ENCODE peak calls at places on chromosomes 1 and 21, in eight cellular contexts. F is hepatocyte, X is neural progenitor cell, V is heart right ventricle, C is thoracic aorta, J is IMR-90, Z is mammary epithelial cell, L is tibial nerve. O is an unnamed sample.

GRCh38 chr1:207698822-207699483 is 52.9 kb upstream of the CD46 start:
- DNase-seq in Z (peak; percentile 55), J (peak; percentile 56), V (peak; percentile 31), X (peak; percentile 69), F (peak; percentile 80), L (peak; percentile 53), C (no peak), O (no peak)

GRCh38 chr1:41329662-41330587 is 31.3 kb upstream of the FOXO6 start:
- DNase-seq in J (no peak), X (no peak), Z (no peak), C (no peak), F (no peak), L (no peak), V (no peak), O (no peak)

GRCh38 chr1:40232444-40232843 is 15.3 kb upstream of the TMCO2 start:
- DNase-seq in J (no peak), F (no peak), L (no peak), V (no peak), Z (no peak), X (no peak), C (no peak), O (peak; percentile 42)

GRCh38 chr1:178954937-178955336 is 70.8 kb upstream of the FAM20B start:
- DNase-seq in Z (no peak), C (no peak), L (no peak), V (no peak), F (no peak), X (no peak), J (no peak), O (no peak)

GRCh38 chr1:29327223-29327935 is 91.1 kb downstream of the PTPRU start:
- DNase-seq in X (no peak), F (no peak), V (no peak), C (no peak), J (no peak), Z (no peak), L (no peak), O (no peak)

GRCh38 chr1:172917972-172918371 is 132.8 kb downstream of the TNFSF18 start:
- DNase-seq in C (no peak), V (no peak), L (no peak), Z (peak; percentile 94), X (no peak), F (peak; percentile 45), J (peak; percentile 98), O (no peak)

GRCh38 chr1:54888080-54888733 is 1.2 kb upstream of the DHCR24 start:
- DNase-seq in Z (no peak), X (peak; percentile 41), V (no peak), J (no peak), F (peak; percentile 35), C (no peak), L (no peak), O (no peak)

GRCh38 chr1:224737353-224737727 is 121.2 kb downstream of the CNIH3 start:
- DNase-seq in V (no peak), Z (no peak), X (no peak), L (no peak), J (no peak), F (no peak), C (no peak), O (no peak)

GRCh38 chr1:109761227-109762038 is 2.3 kb downstream of the EPS8L3 start:
- DNase-seq in J (no peak), V (peak; percentile 50), Z (no peak), C (no peak), F (no peak), L (no peak), X (no peak), O (no peak)

GRCh38 chr1:169044971-169045370 is 61.5 kb upstream of the ATP1B1 start:
- DNase-seq in X (no peak), L (no peak), Z (no peak), F (no peak), V (no peak), J (no peak), C (no peak), O (no peak)

GRCh38 chr1:145845514-145846161 is at the start of gene NUDT17:
- DNase-seq in V (peak; percentile 83), Z (peak; percentile 53), F (peak; percentile 90), J (peak; percentile 67), C (peak; percentile 21), L (peak; percentile 55), X (peak; percentile 95), O (peak; percentile 67)

GRCh38 chr21:26557106-26557505 is 16.0 kb downstream of the CYYR1 start:
- DNase-seq in L (no peak), J (no peak), F (no peak), Z (no peak), X (no peak), C (no peak), V (no peak), O (no peak)

GRCh38 chr1:158055854-158056253 is 62.4 kb downstream of the KIRREL1 start:
- DNase-seq in V (no peak), F (no peak), C (no peak), X (no peak), J (no peak), L (no peak), Z (no peak), O (no peak)

GRCh38 chr1:185074307-185074706 is 28.9 kb downstream of the RNF2 start:
- DNase-seq in J (peak; percentile 49), Z (peak; percentile 10), F (no peak), V (no peak), C (no peak), L (no peak), X (no peak), O (no peak)

GRCh38 chr1:198088360-198089071 is 68.3 kb upstream of the NEK7 start:
- DNase-seq in X (peak; percentile 33), C (no peak), V (no peak), F (peak; percentile 41), L (no peak), Z (peak; percentile 45), J (peak; percentile 75), O (peak; percentile 39)

GRCh38 chr1:96487404-96487803 is 234.2 kb upstream of the PTBP2 start:
- DNase-seq in V (no peak), Z (peak; percentile 80), J (peak; percentile 17), C (no peak), X (no peak), L (no peak), F (no peak), O (no peak)

GRCh38 chr1:65069186-65069585 is 78.8 kb upstream of the AK4 start:
- DNase-seq in Z (no peak), X (no peak), J (no peak), V (no peak), L (no peak), C (no peak), F (no peak), O (no peak)

DNA sequence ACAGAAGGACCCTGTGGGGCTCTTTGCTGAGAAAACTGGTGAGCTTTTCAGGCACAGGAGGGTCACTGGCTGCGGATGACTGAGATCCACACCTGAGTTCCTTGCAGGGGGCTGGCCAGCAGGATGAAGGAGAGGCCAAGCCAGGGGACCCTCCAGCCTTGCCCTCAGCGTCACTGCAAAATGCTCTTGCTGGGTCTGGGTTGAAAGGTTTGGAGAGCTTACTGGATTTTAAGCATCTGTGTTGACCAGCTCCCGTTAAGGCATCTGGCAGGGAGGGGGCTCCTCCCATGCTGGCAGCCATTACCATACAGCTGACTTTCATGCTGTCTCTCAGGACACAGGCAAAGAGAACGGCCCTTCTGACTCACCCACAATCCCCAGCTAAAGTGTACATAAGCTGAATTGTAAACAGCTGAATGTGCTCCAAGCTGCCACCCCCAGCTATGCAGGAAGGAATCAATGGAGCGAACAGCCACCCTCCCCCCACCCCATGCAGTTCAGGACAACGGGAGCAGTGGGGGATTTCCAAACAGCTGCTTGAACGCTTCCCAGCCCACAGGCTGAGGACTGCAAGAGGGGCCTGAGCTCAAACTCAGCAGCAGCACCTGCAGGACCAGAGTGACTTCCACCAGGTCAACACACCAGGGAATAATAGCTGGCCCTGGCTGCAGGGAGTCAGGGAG is 21.3 kb upstream of the A3GALT2 start:
- DNase-seq in X (peak; percentile 90), V (peak; percentile 58), J (peak; percentile 99), F (peak; percentile 91), Z (peak; percentile 84), L (peak; percentile 79), C (no peak), O (no peak)
- H3K4me1 ChIP-seq in X (peaks cover 91% of the 10 kb centered on the region), V (peaks cover 100% of the 10 kb centered on the region), J (peaks cover 54% of the 10 kb centered on the region), F (peaks cover 96% of the 10 kb centered on the region), Z (peaks cover 95% of the 10 kb centered on the region), L (peaks cover 90% of the 10 kb centered on the region), C (peaks cover 87% of the 10 kb centered on the region), O (peaks cover 18% of the 10 kb centered on the region)

DNA sequence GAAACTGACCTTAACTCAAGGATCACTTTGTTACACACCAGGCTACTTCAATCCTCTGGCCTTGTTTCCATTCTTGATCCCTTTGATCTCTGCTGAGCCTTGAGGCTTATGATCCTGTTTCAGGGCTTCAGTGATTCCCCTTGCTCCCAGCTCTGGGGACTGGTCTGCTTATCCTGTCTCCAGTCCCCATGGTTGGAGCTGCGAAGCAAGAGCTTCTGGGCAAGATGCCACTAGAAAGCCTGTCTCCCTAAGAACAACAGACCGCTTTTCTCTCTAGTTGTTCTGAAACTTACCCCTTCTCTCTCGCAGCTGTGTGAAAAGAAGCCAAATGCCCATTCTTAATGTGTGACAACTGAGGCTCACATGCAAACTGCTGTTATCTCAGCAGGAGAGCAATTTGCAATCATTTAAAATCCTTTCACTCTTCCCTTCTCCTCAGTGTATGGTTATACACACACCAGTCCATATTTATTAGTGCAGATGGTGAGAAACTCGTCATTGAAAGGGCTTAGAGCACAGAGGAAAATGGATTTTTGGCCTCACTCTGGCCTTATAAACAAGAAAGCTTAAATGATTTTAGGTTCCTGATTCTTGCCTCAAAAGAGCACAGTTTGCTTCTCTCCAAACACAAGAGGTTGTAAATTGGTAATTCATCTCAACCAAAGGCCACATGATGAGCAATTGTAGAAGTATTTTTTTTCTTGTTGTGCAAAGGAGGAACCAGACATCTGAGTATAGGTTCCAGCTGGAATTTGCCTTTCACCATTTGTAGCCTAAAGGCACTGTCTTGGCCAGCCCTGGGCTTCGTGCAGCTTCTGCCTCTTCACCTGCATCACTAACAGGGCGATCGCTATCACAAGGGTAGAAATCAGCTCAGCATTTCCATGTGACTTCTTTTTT is 179.3 kb upstream of the LMO4 start:
- DNase-seq in L (no peak), F (no peak), V (no peak), C (no peak), X (no peak), Z (peak; percentile 56), J (peak; percentile 72), O (no peak)
- H3K4me3 ChIP-seq in L (no peak overlapping the region), F (no peak overlapping the region), V (no peak overlapping the region), C (no peak overlapping the region), X (no peak overlapping the region), Z (no peak overlapping the region), J (no peak overlapping the region), O (no peak overlapping the region)

GRCh38 chr1:214426420-214426812 is 125.0 kb downstream of the PTPN14 start:
- DNase-seq in L (no peak), F (no peak), Z (no peak), V (no peak), C (no peak), J (no peak), X (no peak), O (no peak)
- H3K27ac ChIP-seq in L (no peak overlapping the region), F (no peak overlapping the region), Z (peak overlapping the region; percentile 92), V (no peak overlapping the region), C (no peak overlapping the region), J (no peak overlapping the region), X (no peak overlapping the region), O (no peak overlapping the region)

GRCh38 chr1:175155936-175156335 is 36.6 kb downstream of the KIAA0040 start:
- DNase-seq in X (no peak), Z (no peak), F (no peak), L (no peak), V (no peak), J (no peak), C (no peak), O (no peak)
- H3K4me1 ChIP-seq in X (peaks cover 5% of the 10 kb centered on the region), Z (peaks cover 11% of the 10 kb centered on the region), F (no peaks in the 10 kb centered on the region), L (no peaks in the 10 kb centered on the region), V (peaks cover 5% of the 10 kb centered on the region), J (no peaks in the 10 kb centered on the region), C (no peaks in the 10 kb centered on the region), O (peaks cover 10% of the 10 kb centered on the region)

GRCh38 chr1:153395136-153395685 is 4.3 kb upstream of the S100A8 start:
- DNase-seq in F (no peak), X (no peak), C (no peak), V (peak; percentile 26), J (no peak), Z (peak; percentile 79), L (no peak), O (no peak)
- H3K4me3 ChIP-seq in F (no peak overlapping the region), X (no peak overlapping the region), C (no peak overlapping the region), V (no peak overlapping the region), J (no peak overlapping the region), Z (no peak overlapping the region), L (no peak overlapping the region), O (no peak overlapping the region)

O was measured in CD8-positive, alpha-beta memory T cell.